ENCODE peak calls at places on chromosomes 6 and 20, in six cellular contexts. One of them, this sample, is unnamed.

GRCh38 chr20:36214684-36215256 is 21.5 kb upstream of the AAR2 start:
- DNase-seq in C1 segment of cervical spinal cord: no peak
- DNase-seq in Kasumi-1: peak
- DNase-seq in activated naive CD4-positive, alpha-beta T cell: no peak
- DNase-seq in glomerular endothelial cell: no peak
- DNase-seq in germinal center: peak
- DNase-seq in this sample: peak

GRCh38 chr20:50776122-50776795 is 18.6 kb upstream of the BCAS4 start:
- DNase-seq in C1 segment of cervical spinal cord: no peak
- DNase-seq in Kasumi-1: no peak
- DNase-seq in activated naive CD4-positive, alpha-beta T cell: no peak
- DNase-seq in germinal center: no peak
- DNase-seq in glomerular endothelial cell: no peak
- DNase-seq in this sample: no peak

GRCh38 chr6:143694560-143694959 is 16.8 kb downstream of the PHACTR2 start:
- DNase-seq in C1 segment of cervical spinal cord: no peak
- DNase-seq in germinal center: no peak
- DNase-seq in glomerular endothelial cell: no peak
- DNase-seq in activated naive CD4-positive, alpha-beta T cell: no peak
- DNase-seq in Kasumi-1: no peak
- DNase-seq in this sample: peak

GRCh38 chr20:20134941-20135572 is 82.7 kb downstream of the CFAP61 start:
- DNase-seq in Kasumi-1: no peak
- DNase-seq in activated naive CD4-positive, alpha-beta T cell: no peak
- DNase-seq in glomerular endothelial cell: no peak
- DNase-seq in germinal center: no peak
- DNase-seq in C1 segment of cervical spinal cord: no peak
- DNase-seq in this sample: no peak

GRCh38 chr6:158487495-158487894 is 72.4 kb upstream of the TMEM181 start:
- DNase-seq in germinal center: no peak
- DNase-seq in Kasumi-1: no peak
- DNase-seq in glomerular endothelial cell: no peak
- DNase-seq in activated naive CD4-positive, alpha-beta T cell: no peak
- DNase-seq in C1 segment of cervical spinal cord: no peak
- DNase-seq in this sample: no peak

GRCh38 chr6:140774080-140774505 is 1358.6 kb upstream of the GJE1 start:
- DNase-seq in germinal center: no peak
- DNase-seq in Kasumi-1: peak
- DNase-seq in activated naive CD4-positive, alpha-beta T cell: no peak
- DNase-seq in glomerular endothelial cell: peak
- DNase-seq in C1 segment of cervical spinal cord: no peak
- DNase-seq in this sample: peak

GRCh38 chr20:25725639-25726038 is 29.0 kb upstream of the ZNF337 start:
- DNase-seq in activated naive CD4-positive, alpha-beta T cell: no peak
- DNase-seq in Kasumi-1: no peak
- DNase-seq in C1 segment of cervical spinal cord: no peak
- DNase-seq in germinal center: no peak
- DNase-seq in glomerular endothelial cell: no peak
- DNase-seq in this sample: no peak

GRCh38 chr6:100186552-100186951 is 192.5 kb upstream of the MCHR2 start:
- DNase-seq in glomerular endothelial cell: no peak
- DNase-seq in C1 segment of cervical spinal cord: no peak
- DNase-seq in germinal center: no peak
- DNase-seq in activated naive CD4-positive, alpha-beta T cell: no peak
- DNase-seq in Kasumi-1: no peak
- DNase-seq in this sample: no peak

GRCh38 chr6:37819802-37820712 is 530 bp downstream of the ZFAND3 start:
- DNase-seq in activated naive CD4-positive, alpha-beta T cell: no peak
- DNase-seq in Kasumi-1: peak
- DNase-seq in C1 segment of cervical spinal cord: peak
- DNase-seq in glomerular endothelial cell: peak
- DNase-seq in germinal center: peak
- DNase-seq in this sample: peak

GRCh38 chr20:40279390-40279789 is 409.6 kb downstream of the MAFB start:
- DNase-seq in glomerular endothelial cell: no peak
- DNase-seq in C1 segment of cervical spinal cord: no peak
- DNase-seq in germinal center: no peak
- DNase-seq in Kasumi-1: no peak
- DNase-seq in activated naive CD4-positive, alpha-beta T cell: no peak
- DNase-seq in this sample: no peak

GRCh38 chr6:19669206-19669605 is 168.0 kb upstream of the ID4 start:
- DNase-seq in germinal center: no peak
- DNase-seq in Kasumi-1: no peak
- DNase-seq in C1 segment of cervical spinal cord: no peak
- DNase-seq in activated naive CD4-positive, alpha-beta T cell: no peak
- DNase-seq in glomerular endothelial cell: no peak
- DNase-seq in this sample: peak

GRCh38 chr6:144767066-144767465 is 481.9 kb downstream of the UTRN start:
- DNase-seq in glomerular endothelial cell: no peak
- DNase-seq in C1 segment of cervical spinal cord: no peak
- DNase-seq in Kasumi-1: no peak
- DNase-seq in germinal center: no peak
- DNase-seq in activated naive CD4-positive, alpha-beta T cell: no peak
- DNase-seq in this sample: no peak

GRCh38 chr6:84358581-84358980 is 131.1 kb upstream of the CEP162 start:
- DNase-seq in Kasumi-1: no peak
- DNase-seq in germinal center: no peak
- DNase-seq in glomerular endothelial cell: no peak
- DNase-seq in activated naive CD4-positive, alpha-beta T cell: no peak
- DNase-seq in C1 segment of cervical spinal cord: no peak
- DNase-seq in this sample: no peak

GRCh38 chr6:21393426-21394165 is 200.0 kb upstream of the SOX4 start:
- DNase-seq in activated naive CD4-positive, alpha-beta T cell: no peak
- DNase-seq in glomerular endothelial cell: no peak
- DNase-seq in C1 segment of cervical spinal cord: no peak
- DNase-seq in Kasumi-1: no peak
- DNase-seq in germinal center: no peak
- DNase-seq in this sample: no peak

GRCh38 chr6:30664994-30665767 is 7.6 kb downstream of the DHX16 start:
- DNase-seq in germinal center: no peak
- DNase-seq in Kasumi-1: no peak
- DNase-seq in glomerular endothelial cell: no peak
- DNase-seq in activated naive CD4-positive, alpha-beta T cell: no peak
- DNase-seq in C1 segment of cervical spinal cord: no peak
- DNase-seq in this sample: no peak

GRCh38 chr6:105051941-105052471 is 95.1 kb downstream of the LIN28B start:
- DNase-seq in glomerular endothelial cell: peak
- DNase-seq in Kasumi-1: peak
- DNase-seq in C1 segment of cervical spinal cord: no peak
- DNase-seq in activated naive CD4-positive, alpha-beta T cell: no peak
- DNase-seq in germinal center: no peak
- DNase-seq in this sample: no peak

GRCh38 chr6:108752733-108753392 is 95.4 kb upstream of the ARMC2 start:
- DNase-seq in activated naive CD4-positive, alpha-beta T cell: no peak
- DNase-seq in germinal center: no peak
- DNase-seq in Kasumi-1: no peak
- DNase-seq in glomerular endothelial cell: no peak
- DNase-seq in C1 segment of cervical spinal cord: no peak
- DNase-seq in this sample: no peak

GRCh38 chr6:34534146-34534545 is 22.0 kb downstream of the SPDEF start:
- DNase-seq in activated naive CD4-positive, alpha-beta T cell: no peak
- DNase-seq in germinal center: no peak
- DNase-seq in C1 segment of cervical spinal cord: no peak
- DNase-seq in Kasumi-1: no peak
- DNase-seq in glomerular endothelial cell: no peak
- DNase-seq in this sample: no peak

GRCh38 chr6:159086033-159086618 is 41.3 kb upstream of the TAGAP start:
- DNase-seq in germinal center: no peak
- DNase-seq in C1 segment of cervical spinal cord: no peak
- DNase-seq in Kasumi-1: no peak
- DNase-seq in glomerular endothelial cell: no peak
- DNase-seq in activated naive CD4-positive, alpha-beta T cell: no peak
- DNase-seq in this sample: no peak

GRCh38 chr20:881051-881820 is 34.9 kb downstream of the ANGPT4 start:
- DNase-seq in activated naive CD4-positive, alpha-beta T cell: no peak
- DNase-seq in glomerular endothelial cell: peak
- DNase-seq in Kasumi-1: peak
- DNase-seq in germinal center: no peak
- DNase-seq in C1 segment of cervical spinal cord: no peak
- DNase-seq in this sample: peak

GRCh38 chr6:40194771-40195170 is 260.5 kb upstream of the MOCS1 start:
- DNase-seq in germinal center: no peak
- DNase-seq in Kasumi-1: no peak
- DNase-seq in glomerular endothelial cell: no peak
- DNase-seq in C1 segment of cervical spinal cord: no peak
- DNase-seq in activated naive CD4-positive, alpha-beta T cell: no peak
- DNase-seq in this sample: no peak

GRCh38 chr6:72784581-72784980 is 162.7 kb downstream of the KCNQ5 start:
- DNase-seq in Kasumi-1: no peak
- DNase-seq in germinal center: no peak
- DNase-seq in activated naive CD4-positive, alpha-beta T cell: no peak
- DNase-seq in C1 segment of cervical spinal cord: no peak
- DNase-seq in glomerular endothelial cell: no peak
- DNase-seq in this sample: peak

GRCh38 chr6:23650676-23651075 is 475.3 kb upstream of the NRSN1 start:
- DNase-seq in glomerular endothelial cell: no peak
- DNase-seq in Kasumi-1: no peak
- DNase-seq in germinal center: no peak
- DNase-seq in C1 segment of cervical spinal cord: peak
- DNase-seq in activated naive CD4-positive, alpha-beta T cell: no peak
- DNase-seq in this sample: no peak

GRCh38 chr6:106452628-106453027 is 92.1 kb downstream of the CRYBG1 start:
- DNase-seq in Kasumi-1: no peak
- DNase-seq in germinal center: no peak
- DNase-seq in activated naive CD4-positive, alpha-beta T cell: no peak
- DNase-seq in C1 segment of cervical spinal cord: no peak
- DNase-seq in glomerular endothelial cell: no peak
- DNase-seq in this sample: peak

GRCh38 chr6:29676981-29677601 is 3.9 kb downstream of the ZFP57 start:
- DNase-seq in C1 segment of cervical spinal cord: no peak
- DNase-seq in germinal center: no peak
- DNase-seq in glomerular endothelial cell: no peak
- DNase-seq in Kasumi-1: peak
- DNase-seq in activated naive CD4-positive, alpha-beta T cell: no peak
- DNase-seq in this sample: peak